ENCODE peak calls at places on chromosomes 5 and 9, in nine cellular contexts. V, H, D, J, L, Q, C, P and K are unnamed samples.

GRCh38 chr9:137286980-137287383 is 9.5 kb downstream of the TOR4A start:
- DNase-seq in V (peak; percentile 47), H (peak; percentile 75), D (peak; percentile 86), J (peak; percentile 88), L (no peak), Q (peak; percentile 25), C (no peak), P (no peak), K (no peak)

GRCh38 chr9:107878462-107878861 is 388.9 kb upstream of the KLF4 start:
- DNase-seq in V (no peak), H (no peak), D (no peak), J (no peak), L (no peak), Q (no peak), C (no peak), P (no peak), K (no peak)

GRCh38 chr5:141696431-141696830 is 14.4 kb upstream of the ARAP3 start:
- DNase-seq in V (no peak), H (no peak), D (no peak), J (no peak), L (no peak), Q (no peak), C (no peak), P (no peak), K (no peak)

GRCh38 chr9:93295031-93295430 is 111.1 kb downstream of the WNK2 start:
- DNase-seq in V (peak; percentile 19), H (peak; percentile 41), D (peak; percentile 35), J (no peak), L (no peak), Q (no peak), C (no peak), P (no peak), K (no peak)

GRCh38 chr5:139930406-139930805 is 112.7 kb downstream of the NRG2 start:
- DNase-seq in V (no peak), H (no peak), D (no peak), J (no peak), L (no peak), Q (no peak), C (no peak), P (no peak), K (no peak)

GRCh38 chr9:10134266-10134665 is 478.5 kb downstream of the PTPRD start:
- DNase-seq in V (no peak), H (no peak), D (no peak), J (no peak), L (no peak), Q (no peak), C (no peak), P (no peak), K (no peak)

GRCh38 chr5:158874814-158875213 is 224.9 kb downstream of the EBF1 start:
- DNase-seq in V (no peak), H (no peak), D (no peak), J (no peak), L (no peak), Q (no peak), C (no peak), P (no peak), K (no peak)

GRCh38 chr5:68071731-68072130 is 143.8 kb upstream of the PIK3R1 start:
- DNase-seq in V (peak; percentile 17), H (no peak), D (no peak), J (no peak), L (no peak), Q (no peak), C (no peak), P (no peak), K (no peak)

DNA sequence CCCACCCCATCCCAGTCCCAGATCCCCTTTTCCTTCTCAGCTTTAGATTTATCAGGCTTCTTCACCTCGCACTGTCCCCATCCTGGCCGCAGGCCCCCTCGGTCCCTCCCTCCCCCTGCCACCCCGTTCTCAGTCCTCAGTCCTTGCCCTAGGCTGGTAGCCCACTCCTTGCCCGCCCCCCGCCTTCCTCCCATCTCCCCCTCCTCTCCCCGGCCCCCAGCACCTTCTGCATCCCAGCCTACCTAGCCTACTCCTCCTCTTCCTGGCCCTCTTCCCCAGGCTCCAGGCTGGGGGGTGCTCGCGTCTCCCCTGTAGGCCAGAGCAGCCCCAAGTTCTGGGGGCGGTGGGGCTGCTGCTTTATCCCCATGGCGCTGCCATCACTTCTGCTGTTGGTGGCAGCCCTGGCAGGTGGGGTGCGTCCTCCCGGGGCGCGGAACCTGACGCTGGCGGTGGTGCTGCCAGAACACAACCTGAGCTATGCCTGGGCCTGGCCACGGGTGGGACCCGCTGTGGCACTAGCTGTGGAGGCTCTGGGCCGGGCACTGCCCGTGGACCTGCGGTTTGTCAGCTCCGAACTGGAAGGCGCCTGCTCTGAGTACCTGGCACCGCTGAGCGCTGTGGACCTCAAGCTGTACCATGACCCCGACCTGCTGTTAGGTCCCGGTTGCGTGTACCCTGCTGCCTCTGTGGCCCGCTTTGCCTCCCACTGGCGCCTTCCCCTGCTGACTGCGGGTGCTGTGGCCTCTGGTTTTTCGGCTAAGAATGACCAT is 838 bp downstream of the NPR2 start:
- DNase-seq in V (no peak), H (no peak), D (no peak), J (no peak), L (no peak), Q (peak; percentile 27), C (no peak), P (peak; percentile 31), K (no peak)
- H3K4me3 ChIP-seq in V (peak overlapping the region; percentile 20), H (no peak overlapping the region), D (no peak overlapping the region), J (no peak overlapping the region), L (no peak overlapping the region), Q (peak overlapping the region; percentile 33), C (peak overlapping the region; percentile 61), P (peak overlapping the region; percentile 67), K (peak overlapping the region; percentile 65)

GRCh38 chr9:21677387-21677786 is 125.0 kb upstream of the MTAP start:
- DNase-seq in V (no peak), H (no peak), D (no peak), J (no peak), L (no peak), Q (no peak), C (no peak), P (no peak), K (no peak)

GRCh38 chr9:21677834-21678233 is 124.6 kb upstream of the MTAP start:
- DNase-seq in V (peak; percentile 58), H (no peak), D (no peak), J (peak; percentile 95), L (peak; percentile 98), Q (no peak), C (no peak), P (no peak), K (no peak)

GRCh38 chr9:21680590-21680989 is 121.8 kb upstream of the MTAP start:
- DNase-seq in V (no peak), H (no peak), D (no peak), J (peak; percentile 59), L (no peak), Q (no peak), C (no peak), P (no peak), K (no peak)

GRCh38 chr9:21681641-21682040 is 120.8 kb upstream of the MTAP start:
- DNase-seq in V (peak; percentile 70), H (no peak), D (no peak), J (peak; percentile 81), L (peak; percentile 69), Q (no peak), C (no peak), P (no peak), K (no peak)

DNA sequence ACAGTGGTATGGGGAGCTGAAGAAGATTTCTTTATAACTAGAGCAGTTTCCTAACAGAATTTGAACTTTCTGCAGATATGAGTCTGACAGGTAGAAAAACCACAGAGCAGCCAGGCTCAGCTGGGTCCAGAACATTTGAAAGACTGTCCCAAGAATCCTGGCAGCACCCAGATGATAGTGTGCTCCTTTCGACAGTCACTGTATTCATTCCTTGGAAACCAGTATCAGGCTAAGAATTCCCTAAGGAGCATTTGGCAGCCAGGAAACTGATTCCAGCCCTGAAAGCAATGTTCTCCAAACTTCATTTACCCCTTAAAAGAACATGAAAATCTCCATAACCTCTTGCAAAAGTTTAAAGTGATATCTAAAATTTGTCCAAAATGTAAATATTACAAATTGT is 123.0 kb upstream of the MTAP start:
- DNase-seq in V (peak; percentile 74), H (no peak), D (no peak), J (peak; percentile 64), L (no peak), Q (no peak), C (no peak), P (no peak), K (no peak)
- H3K27ac ChIP-seq in V (no peak overlapping the region), H (no peak overlapping the region), D (no peak overlapping the region), J (peak overlapping the region; percentile 95), L (peak overlapping the region; percentile 97), Q (no peak overlapping the region), C (no peak overlapping the region), P (no peak overlapping the region), K (no peak overlapping the region)

GRCh38 chr5:177404641-177405134 is 4.2 kb upstream of the PFN3 start:
- DNase-seq in V (no peak), H (no peak), D (peak; percentile 87), J (no peak), L (no peak), Q (no peak), C (no peak), P (no peak), K (no peak)
- TF ChIP-seq CTCF in V (no peak), H (no peak), D (no peak), J (no peak), L (no peak), Q (no peak), C (no peak), P (no peak), K (no peak)

GRCh38 chr9:86774101-86774500 is 173.2 kb downstream of the GAS1 start:
- DNase-seq in V (no peak), H (no peak), D (no peak), J (no peak), L (no peak), Q (no peak), C (no peak), P (no peak), K (no peak)

GRCh38 chr9:86773437-86773836 is 173.9 kb downstream of the GAS1 start:
- DNase-seq in V (no peak), H (no peak), D (no peak), J (no peak), L (no peak), Q (no peak), C (no peak), P (no peak), K (no peak)

GRCh38 chr9:86771391-86771790 is 175.9 kb downstream of the GAS1 start:
- DNase-seq in V (no peak), H (no peak), D (no peak), J (no peak), L (no peak), Q (no peak), C (no peak), P (no peak), K (no peak)

GRCh38 chr9:86775718-86776117 is 171.6 kb downstream of the GAS1 start:
- DNase-seq in V (no peak), H (no peak), D (no peak), J (no peak), L (no peak), Q (no peak), C (no peak), P (no peak), K (no peak)

DNA sequence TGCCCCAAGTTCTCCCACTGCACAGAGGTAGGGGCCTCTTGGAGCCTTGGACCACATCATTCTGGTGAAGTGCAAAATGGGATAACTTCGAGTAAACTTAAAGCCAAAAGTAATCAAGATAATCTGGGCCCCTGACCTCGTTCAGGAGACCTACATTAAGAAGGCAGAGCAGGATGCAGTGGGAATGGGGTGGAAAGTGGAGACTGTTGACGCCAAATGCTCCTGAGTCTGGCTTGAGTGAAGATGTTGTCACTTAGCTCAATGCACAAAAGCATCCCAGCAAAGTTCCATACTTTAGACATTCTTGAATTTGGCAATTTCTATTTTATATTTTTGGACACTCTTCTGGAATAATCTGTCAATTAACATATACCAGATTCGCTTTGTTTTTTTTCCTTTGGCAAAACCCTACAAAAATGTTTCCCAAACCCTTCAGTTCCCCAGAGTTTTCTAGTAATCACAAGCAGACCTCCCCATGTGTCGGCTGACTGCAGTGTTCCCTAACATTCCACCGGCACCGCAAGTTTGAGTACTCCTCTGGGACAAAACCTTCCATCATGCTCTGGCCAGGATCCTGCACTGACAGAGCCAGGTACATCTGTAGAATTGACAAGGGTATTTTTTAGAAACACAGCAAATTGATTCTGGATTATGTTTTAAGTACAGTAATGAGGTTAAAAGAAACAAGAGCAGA is 174.9 kb downstream of the GAS1 start:
- DNase-seq in V (peak; percentile 50), H (no peak), D (no peak), J (no peak), L (no peak), Q (no peak), C (no peak), P (no peak), K (no peak)
- H3K4me3 ChIP-seq in V (no peak overlapping the region), H (no peak overlapping the region), D (no peak overlapping the region), J (no peak overlapping the region), L (no peak overlapping the region), Q (no peak overlapping the region), C (no peak overlapping the region), P (no peak overlapping the region), K (no peak overlapping the region)